ENCODE peak calls at places on chromosomes 3 and 15, in five cellular contexts. J is nucleus accumbens; K is T follicular helper cell; S is activated CD4-positive, alpha-beta T cell treated with anti-CD3 and anti-CD28 coated beads for 36 hours; Y is GM23248. W is an unnamed sample.

GRCh38 chr3:32569540-32570425 is 875 bp downstream of the DYNC1LI1 start:
- DNase-seq in S (peak), Y (peak), J (peak), K (peak), W (peak)

GRCh38 chr3:158105710-158106438 is at the start of gene SHOX2:
- DNase-seq in Y (peak), K (no peak), S (peak), J (no peak), W (no peak)

GRCh38 chr3:13556214-13556613 is 7.3 kb downstream of the FBLN2 start:
- DNase-seq in J (no peak), Y (no peak), K (no peak), S (no peak), W (no peak)

GRCh38 chr15:73881539-73882320 is 8.4 kb downstream of the TBC1D21 start:
- DNase-seq in J (no peak), S (no peak), K (no peak), Y (no peak), W (peak)

GRCh38 chr3:141305436-141305835 is 62.9 kb upstream of the ZBTB38 start:
- DNase-seq in J (no peak), S (peak), Y (peak), K (no peak), W (no peak)

GRCh38 chr3:99909714-99910508 is 92.2 kb downstream of the CMSS1 start:
- DNase-seq in J (no peak), K (no peak), S (no peak), Y (peak), W (no peak)

GRCh38 chr3:45986303-45986982 is 9.2 kb downstream of the FYCO1 start:
- DNase-seq in K (no peak), J (no peak), Y (peak), S (no peak), W (peak)

GRCh38 chr15:28100516-28101195 is 1.5 kb upstream of the OCA2 start:
- DNase-seq in K (no peak), Y (no peak), S (no peak), J (no peak), W (no peak)

GRCh38 chr15:80202016-80202315 is 49.2 kb downstream of the FAH start:
- DNase-seq in Y (no peak), K (no peak), J (no peak), S (no peak), W (no peak)

GRCh38 chr3:131033480-131034080 is 6.9 kb downstream of the NEK11 start:
- DNase-seq in Y (peak), J (no peak), S (no peak), K (no peak), W (no peak)

GRCh38 chr15:73602992-73603391 is 30.2 kb downstream of the NPTN start:
- DNase-seq in J (no peak), Y (no peak), S (no peak), K (no peak), W (no peak)

GRCh38 chr3:31407665-31408064 is 125.1 kb upstream of the STT3B start:
- DNase-seq in K (no peak), J (no peak), Y (peak), S (no peak), W (no peak)

GRCh38 chr3:126959921-126960603 is 22.9 kb upstream of the PLXNA1 start:
- DNase-seq in Y (peak), S (no peak), J (peak), K (no peak), W (no peak)

GRCh38 chr3:67018789-67019525 is 20.9 kb downstream of the KBTBD8 start:
- DNase-seq in Y (no peak), J (no peak), S (no peak), K (no peak), W (no peak)

GRCh38 chr3:46926039-46926438 is 48.5 kb downstream of the PTH1R start:
- DNase-seq in J (no peak), Y (peak), S (no peak), K (no peak), W (peak)

GRCh38 chr3:193641376-193641775 is 48.4 kb downstream of the OPA1 start:
- DNase-seq in J (no peak), K (no peak), S (no peak), Y (peak), W (no peak)

GRCh38 chr3:194265505-194265892 is 85.6 kb downstream of the CPN2 start:
- DNase-seq in Y (peak), S (no peak), K (no peak), J (peak), W (peak)

GRCh38 chr3:10205461-10206165 is 40.9 kb downstream of the IRAK2 start:
- DNase-seq in J (no peak), K (no peak), Y (peak), S (no peak), W (peak)

W was measured in right lobe of liver.